ENCODE peak calls at places on chromosomes 16 and 17, in five cellular contexts. I is head of caudate nucleus; Y is T-helper 17 cell; Z is HepG2; E is CD8-positive, alpha-beta T cell. L is an unnamed sample.

GRCh38 chr17:8056232-8056975 is 17.5 kb downstream of the ALOX15B start:
- DNase-seq in I (peak; percentile 17), Y (no peak), E (no peak), Z (peak; percentile 93), L (no peak)

GRCh38 chr17:82835122-82835521 is 4.7 kb downstream of the ZNF750 start:
- DNase-seq in Y (no peak), E (no peak), Z (no peak), I (no peak), L (peak; percentile 68)

GRCh38 chr17:49434821-49435581 is 20.3 kb upstream of the PHB1 start:
- DNase-seq in Z (peak; percentile 74), I (peak; percentile 44), Y (no peak), E (peak; percentile 32), L (peak; percentile 68)

GRCh38 chr17:71098071-71098470 is 928.7 kb downstream of the KCNJ2 start:
- DNase-seq in Y (no peak), Z (no peak), I (no peak), E (no peak), L (no peak)

GRCh38 chr17:16442594-16443389 is 27.4 kb downstream of the TRPV2 start:
- DNase-seq in I (no peak), Y (no peak), E (no peak), Z (no peak), L (no peak)

GRCh38 chr16:31023627-31024226 is 9.6 kb upstream of the STX4 start:
- DNase-seq in E (no peak), Z (peak; percentile 64), Y (no peak), I (no peak), L (no peak)

GRCh38 chr16:58306327-58306726 is 11.5 kb upstream of the PRSS54 start:
- DNase-seq in Z (peak; percentile 15), Y (no peak), I (no peak), E (peak; percentile 62), L (peak; percentile 30)

GRCh38 chr16:4212934-4213296 is 29.0 kb downstream of the SRL start:
- DNase-seq in I (no peak), E (no peak), Z (peak; percentile 72), Y (no peak), L (no peak)

GRCh38 chr16:80518436-80518835 is 22.4 kb upstream of the DYNLRB2 start:
- DNase-seq in Z (no peak), I (no peak), E (peak; percentile 47), Y (no peak), L (no peak)

GRCh38 chr17:67493811-67494210 is 116.7 kb downstream of the PITPNC1 start:
- DNase-seq in Y (no peak), I (no peak), E (no peak), Z (no peak), L (no peak)

GRCh38 chr17:32813021-32813420 is 63.9 kb downstream of the MYO1D start:
- DNase-seq in E (no peak), I (no peak), Z (no peak), Y (no peak), L (no peak)

GRCh38 chr17:82925336-82925735 is 85.5 kb upstream of the ZNF750 start:
- DNase-seq in E (no peak), I (no peak), Y (no peak), Z (no peak), L (no peak)

GRCh38 chr16:87320510-87321227 is 3.5 kb upstream of the C16orf95 start:
- DNase-seq in E (no peak), I (no peak), Y (no peak), Z (no peak), L (no peak)

GRCh38 chr16:57039148-57039812 is 49.9 kb downstream of the NLRC5 start:
- DNase-seq in E (peak; percentile 38), I (no peak), Y (no peak), Z (no peak), L (no peak)

GRCh38 chr16:79519448-79519847 is 81.1 kb downstream of the MAF start:
- DNase-seq in E (no peak), Z (no peak), I (peak; percentile 6), Y (no peak), L (no peak)

GRCh38 chr17:7825206-7825980 is 8.6 kb upstream of the KDM6B start:
- DNase-seq in I (no peak), E (no peak), Z (peak; percentile 23), Y (no peak), L (no peak)

GRCh38 chr17:4476017-4476416 is 22.7 kb upstream of the SPNS2 start:
- DNase-seq in E (no peak), Z (no peak), Y (no peak), I (no peak), L (no peak)

GRCh38 chr16:60636117-60636516 is 1400.1 kb downstream of the CDH8 start:
- DNase-seq in Z (no peak), I (no peak), Y (no peak), E (no peak), L (no peak)

GRCh38 chr16:5354645-5355044 is 257.1 kb upstream of the EEF2KMT start:
- DNase-seq in I (no peak), Y (no peak), E (no peak), Z (no peak), L (no peak)

GRCh38 chr16:57001026-57001669 is 11.8 kb downstream of the NLRC5 start:
- DNase-seq in I (no peak), Z (no peak), E (no peak), Y (no peak), L (no peak)

GRCh38 chr16:21656795-21657768 is 4.7 kb upstream of the IGSF6 start:
- DNase-seq in Z (peak; percentile 75), E (peak; percentile 29), I (peak; percentile 31), Y (no peak), L (peak; percentile 26)

GRCh38 chr17:50758989-50759544 is 8.3 kb downstream of the ANKRD40CL start:
- DNase-seq in I (no peak), E (no peak), Y (no peak), Z (no peak), L (no peak)

GRCh38 chr17:76433693-76434092 is 19.3 kb downstream of the UBE2O start:
- DNase-seq in E (no peak), Y (no peak), Z (no peak), I (no peak), L (no peak)

GRCh38 chr16:51820176-51820575 is 669.1 kb upstream of the SALL1 start:
- DNase-seq in Y (no peak), I (no peak), E (no peak), Z (no peak), L (no peak)

GRCh38 chr16:55351936-55352335 is 27.9 kb downstream of the IRX6 start:
- DNase-seq in I (no peak), Z (peak; percentile 11), Y (no peak), E (no peak), L (no peak)

GRCh38 chr16:53111078-53111776 is 56.4 kb downstream of the CHD9 start:
- DNase-seq in Y (no peak), E (no peak), Z (no peak), I (no peak), L (no peak)

GRCh38 chr17:76191891-76192290 is 48.4 kb downstream of the RNF157 start:
- DNase-seq in Z (no peak), E (peak; percentile 69), I (no peak), Y (no peak), L (no peak)

GRCh38 chr17:56064506-56064905 is 88.8 kb upstream of the ANKFN1 start:
- DNase-seq in Z (no peak), Y (no peak), I (no peak), E (no peak), L (peak; percentile 55)

GRCh38 chr17:50396261-50397110 is 837 bp downstream of the LRRC59 start:
- DNase-seq in Y (no peak), I (no peak), E (no peak), Z (peak; percentile 38), L (peak; percentile 51)

GRCh38 chr17:66386789-66387351 is 84.5 kb downstream of the PRKCA start:
- DNase-seq in Y (no peak), E (no peak), Z (peak; percentile 85), I (no peak), L (no peak)

GRCh38 chr17:80460286-80460881 is 16.0 kb downstream of the NPTX1 start:
- DNase-seq in I (no peak), Y (no peak), E (no peak), Z (no peak), L (peak; percentile 53)

GRCh38 chr17:69141802-69142472 is at the start of gene ABCA6:
- DNase-seq in Z (no peak), Y (no peak), E (no peak), I (no peak), L (no peak)

GRCh38 chr17:67126983-67127382 is 82.6 kb downstream of the CACNG1 start:
- DNase-seq in Z (no peak), Y (no peak), I (no peak), E (no peak), L (no peak)

GRCh38 chr17:17935321-17936271 is 36.6 kb downstream of the TOM1L2 start:
- DNase-seq in E (no peak), Y (no peak), Z (peak; percentile 57), I (no peak), L (peak; percentile 55)

GRCh38 chr16:588639-588888 is 1.3 kb upstream of the RAB40C start:
- DNase-seq in Z (no peak), E (peak; percentile 76), I (no peak), Y (peak; percentile 38), L (peak; percentile 54)

GRCh38 chr16:84158455-84158854 is 13.3 kb downstream of the DNAAF1 start:
- DNase-seq in Z (no peak), E (no peak), Y (no peak), I (no peak), L (no peak)

GRCh38 chr17:72338304-72338703 is 217.5 kb downstream of the SOX9 start:
- DNase-seq in E (no peak), Y (no peak), Z (no peak), I (no peak), L (peak; percentile 82)

GRCh38 chr16:54136276-54136625 is 150.3 kb downstream of the IRX3 start:
- DNase-seq in Y (no peak), I (no peak), E (no peak), Z (no peak), L (no peak)

GRCh38 chr17:49315974-49316570 is 46.0 kb downstream of the ZNF652 start:
- DNase-seq in E (no peak), I (no peak), Z (no peak), Y (no peak), L (no peak)

GRCh38 chr16:46801428-46802049 is 29.4 kb downstream of the C16orf87 start:
- DNase-seq in Z (peak; percentile 43), I (no peak), Y (no peak), E (no peak), L (no peak)

L was measured in SJCRH30.